ENCODE peak calls at places on chromosomes 16 and 17, in nine cellular contexts. J, Q, L, K, C, U, B, F and H are unnamed samples. For H3K4me1 and H3K9me3, the result is how much of the 10 kb centered on the place peaks cover.

GRCh38 chr16:15521758-15522509 is 87.5 kb downstream of the BMERB1 start:
- DNase-seq in J (no peak), Q (peak), L (peak), K (no peak), C (no peak), U (no peak), B (no peak), F (no peak), H (no peak)

GRCh38 chr16:69057400-69058378 is 47.8 kb upstream of the HAS3 start:
- DNase-seq in J (no peak), Q (no peak), L (peak), K (no peak), C (no peak), U (no peak), B (no peak), F (no peak), H (no peak)

GRCh38 chr17:36632916-36633846 is 31.8 kb downstream of the MRM1 start:
- DNase-seq in J (no peak), Q (no peak), L (no peak), K (no peak), C (no peak), U (no peak), B (no peak), F (no peak), H (no peak)

GRCh38 chr17:42536048-42536371 is at the start of gene NAGLU:
- DNase-seq in J (peak), Q (peak), L (peak), K (peak), C (peak), U (peak), B (peak), F (peak), H (peak)

GRCh38 chr17:68533887-68534700 is 21.9 kb downstream of the PRKAR1A start:
- DNase-seq in J (no peak), Q (no peak), L (peak), K (no peak), C (no peak), U (no peak), B (peak), F (no peak), H (no peak)

GRCh38 chr16:67312450-67313118 is 14.0 kb downstream of the KCTD19 start:
- DNase-seq in J (no peak), Q (no peak), L (peak), K (no peak), C (no peak), U (no peak), B (no peak), F (no peak), H (no peak)

GRCh38 chr16:1413684-1414531 is 596 bp downstream of the UNKL start:
- DNase-seq in J (peak), Q (peak), L (peak), K (peak), C (peak), U (peak), B (peak), F (peak), H (peak)

GRCh38 chr17:49224198-49224996 is 6.2 kb downstream of the PHOSPHO1 start:
- DNase-seq in J (no peak), Q (no peak), L (peak), K (peak), C (no peak), U (peak), B (peak), F (peak), H (peak)

GRCh38 chr17:6843241-6843890 is 11.8 kb upstream of the TEKT1 start:
- DNase-seq in J (no peak), Q (no peak), L (peak), K (no peak), C (no peak), U (peak), B (peak), F (no peak), H (no peak)

GRCh38 chr17:75722542-75723095 is 1.4 kb downstream of the ITGB4 start:
- DNase-seq in J (no peak), Q (no peak), L (no peak), K (no peak), C (no peak), U (no peak), B (no peak), F (no peak), H (no peak)

GRCh38 chr16:70685061-70685937 is 554 bp downstream of the MTSS2 start:
- DNase-seq in J (peak), Q (no peak), L (peak), K (no peak), C (peak), U (no peak), B (no peak), F (peak), H (no peak)

GRCh38 chr17:7493941-7494340 is 9.8 kb downstream of the POLR2A start:
- DNase-seq in J (no peak), Q (no peak), L (no peak), K (no peak), C (no peak), U (peak), B (no peak), F (no peak), H (no peak)

GRCh38 chr17:72514888-72515287 is 394.1 kb downstream of the SOX9 start:
- DNase-seq in J (no peak), Q (peak), L (no peak), K (no peak), C (no peak), U (no peak), B (no peak), F (peak), H (peak)

GRCh38 chr17:57158296-57158695 is 73.2 kb downstream of the AKAP1 start:
- DNase-seq in J (no peak), Q (no peak), L (no peak), K (no peak), C (no peak), U (no peak), B (no peak), F (no peak), H (no peak)

GRCh38 chr17:28842282-28843012 is at the start of gene FAM222B:
- DNase-seq in J (peak), Q (peak), L (peak), K (peak), C (peak), U (peak), B (peak), F (peak), H (peak)

GRCh38 chr16:67702130-67702529 is 17.0 kb downstream of the GFOD2 start:
- DNase-seq in J (no peak), Q (no peak), L (no peak), K (no peak), C (no peak), U (no peak), B (no peak), F (no peak), H (no peak)

GRCh38 chr17:1907818-1908698 is 78.3 kb downstream of the RPA1 start:
- DNase-seq in J (no peak), Q (no peak), L (peak), K (no peak), C (no peak), U (no peak), B (peak), F (no peak), H (no peak)

GRCh38 chr17:75640556-75641119 is 7.4 kb downstream of the SMIM5 start:
- DNase-seq in J (peak), Q (no peak), L (no peak), K (no peak), C (no peak), U (no peak), B (no peak), F (peak), H (no peak)

GRCh38 chr17:46848534-46848933 is 2.8 kb upstream of the WNT9B start:
- DNase-seq in J (no peak), Q (no peak), L (no peak), K (no peak), C (no peak), U (no peak), B (no peak), F (no peak), H (no peak)

GRCh38 chr17:55607736-55608341 is 96.6 kb upstream of the SMIM36 start:
- DNase-seq in J (no peak), Q (peak), L (peak), K (peak), C (peak), U (peak), B (no peak), F (no peak), H (peak)

GRCh38 chr17:69179227-69179952 is 37.7 kb upstream of the ABCA6 start:
- DNase-seq in J (no peak), Q (no peak), L (peak), K (peak), C (no peak), U (peak), B (no peak), F (no peak), H (no peak)

GRCh38 chr16:84999200-84999599 is 12.1 kb downstream of the ZDHHC7 start:
- DNase-seq in J (no peak), Q (no peak), L (no peak), K (no peak), C (no peak), U (no peak), B (no peak), F (no peak), H (no peak)

GRCh38 chr16:4736546-4736945 is 2.2 kb downstream of the DNAAF8 start:
- DNase-seq in J (no peak), Q (no peak), L (no peak), K (no peak), C (no peak), U (no peak), B (no peak), F (no peak), H (no peak)

GRCh38 chr17:1810450-1811103 is 19.1 kb downstream of the SMYD4 start:
- DNase-seq in J (no peak), Q (peak), L (no peak), K (no peak), C (no peak), U (peak), B (no peak), F (no peak), H (no peak)

GRCh38 chr17:42531455-42532354 is 4.3 kb upstream of the NAGLU start:
- DNase-seq in J (peak), Q (no peak), L (peak), K (peak), C (peak), U (peak), B (peak), F (peak), H (peak)

GRCh38 chr17:77449373-77449907 is 308.7 kb downstream of the SEC14L1 start:
- DNase-seq in J (no peak), Q (no peak), L (no peak), K (no peak), C (no peak), U (no peak), B (peak), F (no peak), H (no peak)

GRCh38 chr16:84054916-84055315 is 12.3 kb upstream of the SLC38A8 start:
- DNase-seq in J (peak), Q (no peak), L (no peak), K (no peak), C (no peak), U (no peak), B (no peak), F (no peak), H (no peak)

GRCh38 chr17:292531-293382 is 59.9 kb downstream of the RPH3AL start:
- DNase-seq in J (peak), Q (peak), L (no peak), K (no peak), C (no peak), U (no peak), B (no peak), F (no peak), H (no peak)

GRCh38 chr17:37833237-37833859 is 88.5 kb upstream of the HNF1B start:
- DNase-seq in J (no peak), Q (no peak), L (no peak), K (no peak), C (no peak), U (no peak), B (no peak), F (no peak), H (no peak)

GRCh38 chr16:72983728-72984350 is 64.1 kb downstream of the ZFHX3 start:
- DNase-seq in J (no peak), Q (no peak), L (no peak), K (peak), C (no peak), U (peak), B (no peak), F (no peak), H (no peak)

GRCh38 chr17:18197535-18198194 is 14.0 kb downstream of the ALKBH5 start:
- DNase-seq in J (no peak), Q (no peak), L (no peak), K (no peak), C (no peak), U (no peak), B (no peak), F (no peak), H (no peak)

GRCh38 chr16:66486773-66487579 is 59.9 kb downstream of the BEAN1 start:
- DNase-seq in J (peak), Q (no peak), L (peak), K (peak), C (no peak), U (no peak), B (no peak), F (no peak), H (no peak)

DNA sequence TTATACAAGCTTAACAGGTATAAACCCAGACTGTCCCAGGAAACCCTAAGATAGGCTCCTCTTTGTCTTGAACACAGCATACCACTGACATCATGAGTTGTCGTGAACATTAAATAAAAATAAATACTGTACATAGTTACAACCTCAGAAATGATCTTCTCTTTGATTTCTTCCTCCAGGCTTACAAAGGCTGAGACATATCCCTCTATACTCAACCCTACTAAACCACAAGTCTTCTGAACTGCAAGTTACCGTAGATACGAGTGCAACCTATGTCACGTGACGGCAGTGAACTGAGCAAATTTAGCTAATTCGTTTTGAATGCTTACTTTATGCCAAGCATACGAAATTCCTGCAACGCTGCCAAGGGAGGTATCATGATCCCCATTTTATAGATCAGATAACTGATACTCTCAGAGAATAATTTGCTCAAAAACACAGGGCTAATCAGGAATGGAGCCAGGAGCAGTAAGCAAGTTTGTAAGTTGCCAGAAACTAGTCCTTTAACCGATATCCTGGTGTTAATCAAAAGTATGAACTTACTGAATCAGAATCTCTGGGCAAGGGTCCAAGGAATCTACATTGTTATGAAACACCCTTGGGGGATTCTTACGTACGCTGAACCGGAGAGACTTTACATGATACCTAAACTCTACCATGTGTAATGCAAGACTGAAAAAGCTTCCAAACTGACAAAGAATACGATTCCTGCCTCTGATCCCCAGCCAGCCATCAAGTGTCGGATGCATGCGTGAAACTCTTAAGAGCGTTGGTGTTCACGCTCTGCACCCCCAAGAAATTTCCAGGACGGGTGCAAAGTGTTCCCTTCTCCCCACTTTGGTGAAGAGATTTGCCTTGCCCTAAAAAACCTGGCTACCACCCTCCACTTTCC is 106.2 kb downstream of the XYLT1 start:
- DNase-seq in J (no peak), Q (no peak), L (no peak), K (no peak), C (peak), U (peak), B (no peak), F (no peak), H (no peak)
- H3K4me1 ChIP-seq in J (under half), Q (under half), L (under half), K (under half), C (under half), U (under half), B (half or more), F (under half), H (under half)

GRCh38 chr16:64539811-64540210 is 582.1 kb downstream of the CDH11 start:
- DNase-seq in J (no peak), Q (no peak), L (no peak), K (no peak), C (no peak), U (no peak), B (no peak), F (no peak), H (no peak)
- H3K9me3 ChIP-seq in J (under half), Q (under half), L (under half), K (under half), C (under half), U (under half), B (under half), F (under half), H (under half)

DNA sequence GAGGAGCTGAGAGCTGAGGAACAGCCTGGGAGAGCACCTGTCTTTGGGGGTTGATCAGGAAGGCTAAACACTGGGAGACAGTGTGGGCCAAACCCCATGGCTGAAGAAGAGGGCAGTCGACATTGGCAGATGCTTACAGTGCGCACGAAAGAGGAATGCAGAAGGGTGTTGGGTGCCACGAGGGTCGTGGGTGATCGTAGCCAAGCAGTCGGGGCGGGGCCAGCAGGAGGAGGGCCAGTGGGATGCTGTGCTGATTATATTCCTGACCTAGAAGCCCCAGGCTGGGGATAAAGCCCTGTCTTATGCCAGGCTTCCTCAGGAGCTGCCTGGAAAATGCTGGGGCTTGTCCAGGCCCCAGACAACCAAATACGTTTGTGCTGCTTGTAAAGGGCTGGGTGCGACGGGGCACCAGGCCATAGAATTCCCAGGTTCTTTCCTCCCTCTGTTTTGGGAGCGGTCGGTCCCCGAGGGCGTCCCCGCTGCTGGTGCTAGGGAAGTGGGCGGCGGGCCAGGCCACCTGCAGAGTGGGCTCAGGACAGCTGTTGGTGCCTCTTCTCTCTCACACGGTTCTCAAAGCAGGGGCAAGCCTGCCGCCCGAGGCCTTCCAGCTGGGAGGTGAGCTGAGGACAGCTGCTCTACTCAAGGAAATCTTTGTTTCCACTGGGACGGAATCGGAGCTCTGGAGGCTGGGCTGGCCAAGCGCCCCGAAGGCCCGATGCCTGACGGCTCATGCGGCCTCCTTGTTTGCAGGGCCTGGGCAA is 10.0 kb downstream of the C1QTNF1 start:
- DNase-seq in J (peak), Q (peak), L (no peak), K (peak), C (no peak), U (peak), B (no peak), F (peak), H (peak)
- H3K27ac ChIP-seq in J (peak), Q (no peak), L (no peak), K (peak), C (no peak), U (no peak), B (no peak), F (peak), H (peak)

GRCh38 chr16:56697456-56698155 is 15.3 kb downstream of the MT1X start:
- DNase-seq in J (no peak), Q (no peak), L (no peak), K (no peak), C (no peak), U (no peak), B (no peak), F (no peak), H (no peak)

GRCh38 chr16:56700631-56701030 is 18.4 kb downstream of the MT1X start:
- DNase-seq in J (no peak), Q (no peak), L (no peak), K (no peak), C (no peak), U (no peak), B (no peak), F (no peak), H (no peak)

GRCh38 chr16:56701534-56701933 is 19.3 kb downstream of the MT1X start:
- DNase-seq in J (no peak), Q (no peak), L (no peak), K (no peak), C (no peak), U (no peak), B (no peak), F (no peak), H (no peak)

GRCh38 chr16:56702836-56703235 is 20.6 kb downstream of the MT1X start:
- DNase-seq in J (no peak), Q (no peak), L (no peak), K (no peak), C (no peak), U (no peak), B (no peak), F (no peak), H (no peak)

DNA sequence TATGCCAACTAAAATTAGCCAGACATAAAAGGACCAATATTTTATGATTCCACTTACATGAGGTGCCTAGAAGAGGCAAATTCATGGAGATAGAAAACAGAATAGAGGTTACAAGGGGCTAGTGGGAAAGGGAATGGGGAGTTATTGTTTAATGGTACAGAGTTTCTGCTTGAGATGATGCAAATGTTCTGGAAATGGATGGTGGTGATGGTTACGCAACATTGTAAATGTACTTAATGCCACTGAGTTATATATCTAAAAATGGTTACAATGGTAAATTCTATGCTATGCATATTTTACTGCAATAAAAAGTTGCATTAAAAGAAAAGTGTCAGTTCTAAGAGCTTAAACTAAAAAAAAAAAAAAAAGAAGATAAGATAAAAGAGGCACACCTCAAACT is 17.9 kb downstream of the MT1X start:
- DNase-seq in J (no peak), Q (no peak), L (no peak), K (no peak), C (no peak), U (no peak), B (no peak), F (no peak), H (no peak)
- H3K4me1 ChIP-seq in J (under half), Q (under half), L (under half), K (under half), C (under half), U (under half), B (under half), F (under half), H (under half)

GRCh38 chr17:16623282-16623681 is 30.4 kb downstream of the ZNF624 start:
- DNase-seq in J (no peak), Q (no peak), L (no peak), K (no peak), C (no peak), U (no peak), B (peak), F (no peak), H (no peak)

GRCh38 chr17:16622540-16623277 is 30.9 kb downstream of the ZNF624 start:
- DNase-seq in J (no peak), Q (no peak), L (no peak), K (no peak), C (no peak), U (no peak), B (no peak), F (no peak), H (no peak)

GRCh38 chr17:16617481-16618060 is 36.1 kb downstream of the ZNF624 start:
- DNase-seq in J (no peak), Q (no peak), L (no peak), K (no peak), C (no peak), U (no peak), B (no peak), F (no peak), H (no peak)
- H3K9me3 ChIP-seq in J (under half), Q (under half), L (half or more), K (under half), C (under half), U (under half), B (under half), F (half or more), H (under half)